ENCODE peak calls at places on chromosome 3, in five cellular contexts. X is cardiac fibroblast, B is NCI-H1436 treated with DMSO at 0.1 percent for 48 hours, K is RPMI8226, H is GOT3. V is an unnamed sample.

GRCh38 chr3:72171946-72172345 is 387.0 kb upstream of the PROK2 start:
- DNase-seq in X (no peak), B (no peak), K (no peak), H (no peak), V (no peak)

GRCh38 chr3:134364061-134364935 is 9.9 kb downstream of the AMOTL2 start:
- DNase-seq in X (peak), B (no peak), K (no peak), H (peak), V (no peak)

GRCh38 chr3:104635872-104636580 is 730.7 kb upstream of the ALCAM start:
- DNase-seq in X (no peak), B (no peak), K (no peak), H (no peak), V (no peak)

GRCh38 chr3:138253609-138254008 is 66.5 kb downstream of the ARMC8 start:
- DNase-seq in X (no peak), B (no peak), K (no peak), H (no peak), V (no peak)

GRCh38 chr3:193078996-193079731 is 161.5 kb upstream of the MB21D2 start:
- DNase-seq in X (no peak), B (no peak), K (no peak), H (no peak), V (no peak)

GRCh38 chr3:14234197-14235002 is 55.8 kb downstream of the LSM3 start:
- DNase-seq in X (no peak), B (no peak), K (no peak), H (no peak), V (no peak)

GRCh38 chr3:13853256-13853977 is 26.5 kb downstream of the WNT7A start:
- DNase-seq in X (no peak), B (no peak), K (no peak), H (no peak), V (no peak)

GRCh38 chr3:39531681-39532080 is 64.2 kb downstream of the MOBP start:
- DNase-seq in X (peak), B (no peak), K (no peak), H (no peak), V (no peak)

GRCh38 chr3:133742351-133743091 is 3.7 kb upstream of the TF start:
- DNase-seq in X (no peak), B (no peak), K (no peak), H (no peak), V (peak)

GRCh38 chr3:151283907-151284461 is 5.6 kb upstream of the P2RY14 start:
- DNase-seq in X (peak), B (no peak), K (no peak), H (no peak), V (peak)

GRCh38 chr3:89847955-89848354 is 740.5 kb downstream of the EPHA3 start:
- DNase-seq in X (peak), B (no peak), K (no peak), H (no peak), V (no peak)